ENCODE peak calls at places on chromosome 4, in six cellular contexts. W is A549, Q is GM20000, I is RWPE1, X is prostate gland, C is epithelial cell of esophagus. E is an unnamed sample.

GRCh38 chr4:124745988-124746801 is 33.7 kb upstream of the ANKRD50 start:
- DNase-seq in W (no peak), Q (no peak), I (no peak), X (no peak), C (no peak), E (no peak)

GRCh38 chr4:147732516-147733193 is 767 bp downstream of the ARHGAP10 start:
- DNase-seq in W (peak), Q (peak), I (peak), X (no peak), C (peak), E (peak)

GRCh38 chr4:88697113-88697512 is 516 bp downstream of the NAP1L5 start:
- DNase-seq in W (no peak), Q (no peak), I (no peak), X (no peak), C (no peak), E (peak)

GRCh38 chr4:3116955-3117354 is 42.5 kb downstream of the HTT start:
- DNase-seq in W (no peak), Q (no peak), I (no peak), X (no peak), C (no peak), E (no peak)

GRCh38 chr4:129545599-129546278 is 449.8 kb downstream of the C4orf33 start:
- DNase-seq in W (no peak), Q (no peak), I (no peak), X (peak), C (peak), E (peak)

GRCh38 chr4:71006203-71006907 is 12.9 kb downstream of the DCK start:
- DNase-seq in W (no peak), Q (peak), I (no peak), X (no peak), C (no peak), E (no peak)

GRCh38 chr4:7332216-7333023 is 102.3 kb downstream of the PSAPL1 start:
- DNase-seq in W (no peak), Q (no peak), I (peak), X (no peak), C (no peak), E (peak)

GRCh38 chr4:147617173-147617840 is at the start of gene TMEM184C:
- DNase-seq in W (peak), Q (peak), I (peak), X (peak), C (peak), E (peak)

GRCh38 chr4:16360694-16361262 is 134.5 kb upstream of the TAPT1 start:
- DNase-seq in W (no peak), Q (no peak), I (no peak), X (no peak), C (no peak), E (peak)

GRCh38 chr4:127251423-127251822 is 381.3 kb upstream of the INTU start:
- DNase-seq in W (no peak), Q (no peak), I (no peak), X (no peak), C (peak), E (peak)

GRCh38 chr4:184596617-184597185 is 52.5 kb downstream of the CASP3 start:
- DNase-seq in W (no peak), Q (no peak), I (no peak), X (no peak), C (no peak), E (no peak)

GRCh38 chr4:74840931-74841330 is 46.6 kb upstream of the BTC start:
- DNase-seq in W (no peak), Q (no peak), I (no peak), X (no peak), C (no peak), E (no peak)

GRCh38 chr4:99029852-99030251 is 34.3 kb downstream of the METAP1 start:
- DNase-seq in W (no peak), Q (no peak), I (no peak), X (no peak), C (no peak), E (peak)

GRCh38 chr4:82360298-82361177 is 13.3 kb downstream of the HNRNPD start:
- DNase-seq in W (no peak), Q (no peak), I (no peak), X (no peak), C (peak), E (peak)
- TF ChIP-seq CTCF in W (peak), Q (peak), I (peak), X (no peak), C (peak), E (peak)

GRCh38 chr4:156969136-156969535 is 2.5 kb downstream of the PDGFC start:
- DNase-seq in W (no peak), Q (no peak), I (no peak), X (no peak), C (no peak), E (no peak)

GRCh38 chr4:156970501-156971167 is 965 bp downstream of the PDGFC start:
- DNase-seq in W (peak), Q (peak), I (peak), X (peak), C (peak), E (peak)

GRCh38 chr4:156971168-156971601 is 414 bp downstream of the PDGFC start:
- DNase-seq in W (no peak), Q (peak), I (peak), X (peak), C (no peak), E (no peak)

GRCh38 chr4:156971623-156972369 is at the start of gene PDGFC:
- DNase-seq in W (peak), Q (peak), I (peak), X (peak), C (peak), E (peak)

GRCh38 chr4:156968479-156968984 is 3.1 kb downstream of the PDGFC start:
- DNase-seq in W (peak), Q (peak), I (peak), X (peak), C (peak), E (peak)
- TF ChIP-seq CTCF in W (peak), Q (peak), I (peak), X (peak), C (peak), E (peak)

GRCh38 chr4:6192245-6192644 is 8.1 kb downstream of the JAKMIP1 start:
- DNase-seq in W (no peak), Q (no peak), I (no peak), X (no peak), C (no peak), E (no peak)

GRCh38 chr4:6189511-6189910 is 10.8 kb downstream of the JAKMIP1 start:
- DNase-seq in W (no peak), Q (no peak), I (no peak), X (no peak), C (no peak), E (no peak)

GRCh38 chr4:6193399-6193798 is 7.0 kb downstream of the JAKMIP1 start:
- DNase-seq in W (no peak), Q (no peak), I (no peak), X (no peak), C (no peak), E (no peak)

GRCh38 chr4:6190486-6190885 is 9.9 kb downstream of the JAKMIP1 start:
- DNase-seq in W (no peak), Q (no peak), I (no peak), X (no peak), C (no peak), E (no peak)

GRCh38 chr4:6191448-6192130 is 8.8 kb downstream of the JAKMIP1 start:
- DNase-seq in W (no peak), Q (no peak), I (no peak), X (no peak), C (no peak), E (no peak)
- TF ChIP-seq CTCF in W (no peak), Q (no peak), I (no peak), X (no peak), C (no peak), E (no peak)

DNA sequence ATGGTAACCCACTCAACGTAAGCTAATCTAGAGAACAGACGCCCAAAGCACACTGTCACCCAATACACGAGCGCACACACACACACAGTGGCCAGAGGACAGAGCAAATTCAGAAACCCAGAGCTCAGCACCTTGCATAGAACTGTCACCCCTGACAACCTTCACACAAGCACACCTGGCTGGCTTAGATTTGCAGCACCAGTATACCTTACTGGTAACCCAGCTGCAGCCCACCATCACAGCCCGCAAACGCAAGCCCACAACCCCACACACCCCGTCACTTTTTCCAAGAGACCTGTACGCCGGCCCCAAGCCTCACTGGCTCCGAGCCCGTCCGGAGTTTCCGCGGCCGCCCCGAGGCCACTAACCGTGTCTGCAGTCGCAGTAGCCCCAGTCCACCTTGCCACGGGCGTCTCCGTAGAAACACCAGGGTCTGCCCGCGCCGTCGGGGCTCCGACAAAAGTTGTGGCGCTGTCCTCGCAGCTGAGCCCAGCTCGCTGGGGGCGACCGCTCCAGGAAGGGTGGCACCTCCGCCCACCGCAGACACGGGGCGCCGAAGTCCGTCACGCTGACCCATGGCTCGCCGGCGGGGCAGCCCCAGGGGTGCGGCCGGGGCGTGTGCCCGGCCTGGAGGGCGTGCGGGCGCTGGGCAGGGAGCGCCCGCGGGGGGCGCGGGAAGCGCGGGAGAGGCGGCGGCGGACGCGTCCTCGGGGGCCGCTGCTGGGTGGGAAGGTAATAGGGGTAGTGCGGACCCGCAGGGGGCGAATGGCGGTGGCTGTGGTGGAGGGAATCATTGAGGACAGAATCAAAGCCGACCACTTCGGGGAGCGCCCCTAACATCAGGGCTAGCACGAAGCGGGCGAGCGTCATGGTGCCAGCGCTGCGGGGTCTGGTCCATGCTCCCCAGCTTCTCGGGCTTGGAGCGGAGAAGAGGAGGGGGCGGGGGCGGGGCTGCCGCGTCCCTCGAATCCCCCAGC is 664 bp downstream of the PRSS12 start:
- DNase-seq in W (peak), Q (peak), I (peak), X (no peak), C (peak), E (no peak)
- TF ChIP-seq CTCF in W (no peak), Q (no peak), I (no peak), X (no peak), C (peak), E (no peak)

E was measured in fibroblast of villous mesenchyme.